ENCODE peak calls at places on chromosomes 13 and 19, in eight cellular contexts. S is A549, O is BE2C, M is HCT116, N is foreskin fibroblast, A is HL-60, U is GM12878, P is astrocyte. B is an unnamed sample.

GRCh38 chr19:44856438-44857083 is 10.5 kb downstream of the NECTIN2 start:
- DNase-seq in S (no peak), O (no peak), M (no peak), N (no peak), A (peak), U (no peak), P (peak), B (no peak)

GRCh38 chr13:82917984-82918383 is 964.3 kb downstream of the SLITRK1 start:
- DNase-seq in S (no peak), O (no peak), M (no peak), N (no peak), A (no peak), U (no peak), P (no peak), B (no peak)

GRCh38 chr13:108220042-108220441 is 1.9 kb downstream of the ABHD13 start:
- DNase-seq in S (no peak), O (no peak), M (peak), N (no peak), A (no peak), U (no peak), P (no peak), B (no peak)

GRCh38 chr13:23273498-23273897 is 92.7 kb downstream of the SGCG start:
- DNase-seq in S (no peak), O (no peak), M (no peak), N (no peak), A (no peak), U (no peak), P (no peak), B (no peak)

GRCh38 chr19:7267792-7268736 is 26.1 kb downstream of the INSR start:
- DNase-seq in S (no peak), O (no peak), M (no peak), N (no peak), A (peak), U (no peak), P (no peak), B (no peak)

GRCh38 chr19:58575183-58576041 is 2.3 kb upstream of the MZF1 start:
- DNase-seq in S (peak), O (peak), M (peak), N (peak), A (peak), U (peak), P (peak), B (peak)

GRCh38 chr19:17686592-17687042 is 1.5 kb downstream of the UNC13A start:
- DNase-seq in S (peak), O (peak), M (peak), N (peak), A (no peak), U (no peak), P (no peak), B (peak)

GRCh38 chr13:111202745-111203144 is 87.6 kb downstream of the ARHGEF7 start:
- DNase-seq in S (peak), O (no peak), M (peak), N (peak), A (peak), U (no peak), P (peak), B (peak)

GRCh38 chr19:4759388-4760284 is 31.9 kb upstream of the FEM1A start:
- DNase-seq in S (peak), O (peak), M (peak), N (peak), A (peak), U (peak), P (peak), B (peak)

GRCh38 chr13:100130930-100131511 is 42.1 kb downstream of the PCCA start:
- DNase-seq in S (no peak), O (no peak), M (no peak), N (peak), A (no peak), U (no peak), P (no peak), B (peak)

GRCh38 chr13:75715598-75716523 is 79.7 kb downstream of the LMO7 start:
- DNase-seq in S (no peak), O (no peak), M (no peak), N (peak), A (no peak), U (peak), P (no peak), B (peak)

GRCh38 chr13:74144269-74144668 is 10.1 kb upstream of the KLF12 start:
- DNase-seq in S (no peak), O (no peak), M (no peak), N (no peak), A (no peak), U (no peak), P (no peak), B (no peak)

GRCh38 chr19:31138077-31138476 is 211.2 kb downstream of the TSHZ3 start:
- DNase-seq in S (no peak), O (no peak), M (no peak), N (no peak), A (no peak), U (no peak), P (no peak), B (no peak)

GRCh38 chr19:57648336-57649003 is 15.5 kb downstream of the ZNF211 start:
- DNase-seq in S (no peak), O (peak), M (no peak), N (no peak), A (no peak), U (no peak), P (no peak), B (no peak)

GRCh38 chr13:77168232-77168631 is 141.3 kb upstream of the FBXL3 start:
- DNase-seq in S (no peak), O (no peak), M (no peak), N (no peak), A (no peak), U (no peak), P (no peak), B (no peak)

GRCh38 chr19:10408511-10409291 is 5.4 kb upstream of the CDC37 start:
- DNase-seq in S (no peak), O (no peak), M (no peak), N (no peak), A (no peak), U (no peak), P (no peak), B (no peak)

GRCh38 chr19:29678484-29679106 is 13.3 kb downstream of the PLEKHF1 start:
- DNase-seq in S (no peak), O (no peak), M (no peak), N (peak), A (no peak), U (no peak), P (no peak), B (no peak)

GRCh38 chr13:110883539-110883938 is 31.3 kb downstream of the ANKRD10 start:
- DNase-seq in S (no peak), O (no peak), M (no peak), N (no peak), A (no peak), U (no peak), P (no peak), B (no peak)

GRCh38 chr13:41411536-41411935 is 45.8 kb upstream of the RGCC start:
- DNase-seq in S (peak), O (no peak), M (peak), N (peak), A (no peak), U (no peak), P (peak), B (peak)

GRCh38 chr13:48686810-48687209 is 33.1 kb downstream of the CYSLTR2 start:
- DNase-seq in S (no peak), O (no peak), M (no peak), N (no peak), A (no peak), U (no peak), P (no peak), B (no peak)

GRCh38 chr13:32821149-32821688 is 195.0 kb upstream of the KL start:
- DNase-seq in S (no peak), O (no peak), M (no peak), N (no peak), A (no peak), U (no peak), P (no peak), B (no peak)

GRCh38 chr19:14347999-14348889 is 33.0 kb upstream of the ADGRE5 start:
- DNase-seq in S (peak), O (peak), M (no peak), N (peak), A (no peak), U (no peak), P (no peak), B (peak)

GRCh38 chr13:21008026-21008425 is 53.4 kb downstream of the LATS2 start:
- DNase-seq in S (no peak), O (no peak), M (no peak), N (no peak), A (no peak), U (no peak), P (no peak), B (no peak)
- H3K4me3 ChIP-seq in S (no peak), O (no peak), M (no peak), N (no peak), A (no peak), U (no peak), P (no peak), B (no peak)

DNA sequence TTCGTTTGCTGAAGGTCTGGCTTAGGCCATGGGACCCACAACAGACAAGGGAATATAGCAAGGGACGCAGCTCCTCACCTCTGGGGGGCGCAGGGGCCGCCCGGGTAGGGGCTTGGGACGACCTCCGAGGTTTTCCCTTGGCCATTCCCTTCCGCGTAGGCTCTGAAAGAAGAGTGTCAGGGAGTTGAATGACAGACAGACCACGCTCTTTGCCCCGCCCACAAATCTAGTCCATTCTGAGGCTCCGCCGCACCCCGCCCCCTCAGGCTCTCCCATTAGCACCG is 11.4 kb upstream of the ZNF414 start:
- DNase-seq in S (no peak), O (no peak), M (no peak), N (no peak), A (no peak), U (no peak), P (no peak), B (no peak)
- TF ChIP-seq CTCF in S (no peak), O (peak), M (peak), N (peak), A (no peak), U (no peak), P (no peak), B (peak)

GRCh38 chr13:20334309-20334708 is 102.2 kb upstream of the GJB6 start:
- DNase-seq in S (no peak), O (no peak), M (no peak), N (no peak), A (no peak), U (no peak), P (no peak), B (no peak)

GRCh38 chr13:20331419-20331818 is 99.3 kb upstream of the GJB6 start:
- DNase-seq in S (no peak), O (no peak), M (no peak), N (peak), A (no peak), U (no peak), P (no peak), B (no peak)

GRCh38 chr13:20336761-20337160 is 104.6 kb upstream of the GJB6 start:
- DNase-seq in S (no peak), O (no peak), M (no peak), N (no peak), A (no peak), U (no peak), P (no peak), B (no peak)

GRCh38 chr13:20331949-20332348 is 99.8 kb upstream of the GJB6 start:
- DNase-seq in S (no peak), O (no peak), M (no peak), N (no peak), A (no peak), U (no peak), P (no peak), B (no peak)

DNA sequence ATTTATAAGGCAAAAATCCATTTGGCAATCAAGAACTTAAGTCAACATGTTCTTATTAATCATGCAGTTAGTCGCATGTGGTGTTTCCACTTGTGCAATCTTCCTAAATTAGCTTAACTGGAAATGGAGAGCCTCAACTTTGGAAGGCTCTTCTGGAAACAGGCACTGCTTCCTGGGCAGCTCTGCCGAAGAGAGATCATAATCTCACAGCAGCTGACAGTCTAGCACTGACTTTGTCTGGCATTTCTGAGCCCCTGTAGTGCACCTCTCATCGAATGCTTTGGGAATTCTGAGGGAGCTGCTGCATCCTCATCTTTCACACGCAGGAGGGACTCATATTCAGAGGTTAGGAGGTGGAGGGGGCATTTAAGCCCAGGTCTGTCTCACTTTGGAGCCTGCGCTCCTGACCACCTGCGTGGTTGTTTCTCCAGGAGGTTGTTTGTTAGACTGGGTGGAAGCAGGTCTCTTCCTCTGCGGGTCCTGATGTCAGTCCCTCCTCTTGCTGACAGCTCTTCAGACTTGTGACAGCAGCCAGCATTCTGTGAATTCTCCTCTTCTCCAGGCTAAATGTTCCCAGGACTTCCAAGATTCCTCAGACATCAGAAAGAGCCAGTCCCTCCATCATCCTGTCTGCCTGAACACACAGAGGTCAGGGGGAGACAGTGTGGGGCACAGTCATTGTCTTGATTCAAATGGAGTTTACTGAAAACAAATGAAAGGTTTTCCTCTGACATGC is 100.4 kb upstream of the GJB6 start:
- DNase-seq in S (no peak), O (peak), M (no peak), N (peak), A (no peak), U (no peak), P (peak), B (peak)
- H3K4me3 ChIP-seq in S (no peak), O (no peak), M (no peak), N (no peak), A (no peak), U (no peak), P (no peak), B (no peak)

GRCh38 chr19:40190891-40191835 is at the start of gene MAP3K10:
- DNase-seq in S (peak), O (peak), M (no peak), N (peak), A (peak), U (peak), P (peak), B (peak)

GRCh38 chr19:40193587-40193849 is 2.3 kb downstream of the MAP3K10 start:
- DNase-seq in S (no peak), O (no peak), M (no peak), N (no peak), A (no peak), U (no peak), P (peak), B (peak)

GRCh38 chr19:40192758-40193586 is 1.7 kb downstream of the MAP3K10 start:
- DNase-seq in S (no peak), O (no peak), M (no peak), N (no peak), A (no peak), U (no peak), P (no peak), B (no peak)

DNA sequence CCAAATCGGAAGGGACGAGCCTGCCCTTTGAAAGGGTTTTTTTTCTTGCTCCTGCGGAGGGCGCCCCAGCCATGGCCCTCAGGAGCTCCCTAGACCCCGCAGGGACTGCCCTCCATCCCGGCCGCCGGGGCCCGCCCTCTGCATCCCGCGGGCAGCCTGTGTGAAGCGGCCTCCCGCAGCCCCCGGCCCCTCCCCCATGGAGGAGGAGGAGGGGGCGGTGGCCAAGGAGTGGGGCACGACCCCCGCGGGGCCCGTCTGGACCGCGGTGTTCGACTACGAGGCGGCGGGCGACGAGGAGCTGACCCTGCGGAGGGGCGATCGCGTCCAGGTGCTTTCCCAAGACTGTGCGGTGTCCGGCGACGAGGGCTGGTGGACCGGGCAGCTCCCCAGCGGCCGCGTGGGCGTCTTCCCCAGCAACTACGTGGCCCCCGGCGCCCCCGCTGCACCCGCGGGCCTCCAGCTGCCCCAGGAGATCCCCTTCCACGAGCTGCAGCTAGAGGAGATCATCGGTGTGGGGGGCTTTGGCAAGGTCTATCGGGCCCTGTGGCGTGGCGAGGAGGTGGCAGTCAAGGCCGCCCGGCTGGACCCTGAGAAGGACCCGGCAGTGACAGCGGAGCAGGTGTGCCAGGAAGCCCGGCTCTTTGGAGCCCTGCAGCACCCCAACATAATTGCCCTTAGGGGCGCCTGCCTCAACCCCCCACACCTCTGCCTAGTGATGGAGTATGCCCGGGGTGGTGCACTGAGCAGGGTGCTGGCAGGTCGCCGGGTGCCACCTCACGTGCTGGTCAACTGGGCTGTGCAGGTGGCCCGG is 815 bp downstream of the MAP3K10 start:
- DNase-seq in S (peak), O (peak), M (no peak), N (peak), A (peak), U (no peak), P (no peak), B (peak)
- TF ChIP-seq CTCF in S (peak), O (no peak), M (no peak), N (no peak), A (no peak), U (peak), P (no peak), B (no peak)

B was measured in fibroblast of pulmonary artery.